ENCODE peak calls at places on chromosome 11, in six cellular contexts. X is prostate gland, R is head of caudate nucleus, O is fibroblast of mammary gland, D is substantia nigra, S is BE2C. U is an unnamed sample.

GRCh38 chr11:64276653-64277431 is 7.6 kb downstream of the BAD start:
- DNase-seq in X (no peak), R (no peak), O (no peak), D (no peak), S (no peak), U (no peak)

GRCh38 chr11:75269367-75269660 is 28.7 kb downstream of the TPBGL start:
- DNase-seq in X (no peak), R (no peak), O (no peak), D (no peak), S (no peak), U (no peak)

GRCh38 chr11:126246636-126247035 is 22.1 kb downstream of the SRPRA start:
- DNase-seq in X (no peak), R (no peak), O (no peak), D (no peak), S (no peak), U (no peak)

GRCh38 chr11:96075532-96075959 is 151.6 kb upstream of the MTMR2 start:
- DNase-seq in X (no peak), R (no peak), O (no peak), D (no peak), S (no peak), U (no peak)

GRCh38 chr11:110050201-110050506 is 43.0 kb upstream of the ZC3H12C start:
- DNase-seq in X (no peak), R (no peak), O (no peak), D (no peak), S (no peak), U (no peak)

GRCh38 chr11:90434858-90435257 is 212.0 kb upstream of the CHORDC1 start:
- DNase-seq in X (peak; percentile 20), R (no peak), O (no peak), D (no peak), S (peak; percentile 24), U (no peak)

GRCh38 chr11:70733327-70734325 is 335.3 kb downstream of the CTTN start:
- DNase-seq in X (no peak), R (no peak), O (no peak), D (no peak), S (no peak), U (no peak)

GRCh38 chr11:108906329-108906728 is 241.5 kb downstream of the DDX10 start:
- DNase-seq in X (no peak), R (no peak), O (peak; percentile 92), D (no peak), S (peak; percentile 27), U (no peak)

GRCh38 chr11:122556605-122557004 is 98.9 kb upstream of the UBASH3B start:
- DNase-seq in X (no peak), R (peak; percentile 44), O (no peak), D (no peak), S (peak; percentile 54), U (no peak)

GRCh38 chr11:44407211-44407996 is 97.5 kb upstream of the ALX4 start:
- DNase-seq in X (no peak), R (no peak), O (no peak), D (no peak), S (no peak), U (no peak)

GRCh38 chr11:48055292-48056132 is 75.2 kb downstream of the PTPRJ start:
- DNase-seq in X (peak; percentile 88), R (no peak), O (peak; percentile 40), D (no peak), S (no peak), U (no peak)